ENCODE peak calls at places on chromosomes 7 and 10, in six cellular contexts. P is right lobe of liver; R is CD8-positive, alpha-beta T cell; O is astrocyte; L is heart right ventricle; X is brain microvascular endothelial cell. Y is an unnamed sample.

GRCh38 chr7:30800785-30801252 is 29.6 kb downstream of the MINDY4 start:
- DNase-seq in X (peak; percentile 78), R (no peak), P (peak; percentile 60), O (peak; percentile 47), L (peak; percentile 70), Y (peak; percentile 52)

GRCh38 chr7:154842608-154843007 is 160.3 kb downstream of the PAXIP1 start:
- DNase-seq in O (peak; percentile 8), P (no peak), X (no peak), L (no peak), R (no peak), Y (no peak)

GRCh38 chr10:6173203-6173602 is 29.5 kb upstream of the PFKFB3 start:
- DNase-seq in O (no peak), L (no peak), P (no peak), R (peak; percentile 67), X (no peak), Y (no peak)

GRCh38 chr7:37052673-37053072 is 328.4 kb upstream of the AOAH start:
- DNase-seq in P (no peak), O (peak; percentile 5), X (peak; percentile 47), L (peak; percentile 14), R (peak; percentile 23), Y (peak; percentile 32)

GRCh38 chr10:75283150-75284096 is 47.7 kb upstream of the COMTD1 start:
- DNase-seq in R (no peak), L (no peak), O (peak; percentile 84), X (no peak), P (peak; percentile 34), Y (no peak)

GRCh38 chr10:123502983-123503382 is 163.2 kb upstream of the GPR26 start:
- DNase-seq in L (no peak), O (no peak), P (no peak), X (no peak), R (no peak), Y (peak; percentile 14)

GRCh38 chr10:78776746-78777145 is 292.0 kb upstream of the ZMIZ1 start:
- DNase-seq in P (no peak), O (no peak), X (no peak), L (no peak), R (no peak), Y (no peak)

GRCh38 chr7:73509463-73509862 is 12.6 kb downstream of the BAZ1B start:
- DNase-seq in R (no peak), L (no peak), O (no peak), X (no peak), P (no peak), Y (no peak)

GRCh38 chr7:1368150-1368681 is 91.1 kb downstream of the MICALL2 start:
- DNase-seq in R (no peak), P (no peak), L (no peak), O (no peak), X (no peak), Y (no peak)

GRCh38 chr10:100727808-100728207 is 17.6 kb upstream of the PAX2 start:
- DNase-seq in L (no peak), X (no peak), P (no peak), R (no peak), O (no peak), Y (no peak)

GRCh38 chr10:100730739-100731602 is 14.4 kb upstream of the PAX2 start:
- DNase-seq in L (no peak), R (peak; percentile 16), O (no peak), X (peak; percentile 31), P (no peak), Y (peak; percentile 56)

GRCh38 chr10:100729877-100730738 is 15.3 kb upstream of the PAX2 start:
- DNase-seq in P (no peak), O (no peak), R (no peak), X (no peak), L (no peak), Y (no peak)

GRCh38 chr10:100731603-100732596 is 13.5 kb upstream of the PAX2 start:
- DNase-seq in O (no peak), L (no peak), R (no peak), P (no peak), X (no peak), Y (no peak)

GRCh38 chr10:100728928-100729876 is 16.2 kb upstream of the PAX2 start:
- DNase-seq in P (no peak), X (no peak), O (no peak), L (no peak), R (no peak), Y (no peak)
- TF ChIP-seq CTCF in P (peak; percentile 7), X (peak; percentile 63), O (peak; percentile 14), L (peak; percentile 32), R (no peak), Y (peak; percentile 3)

DNA sequence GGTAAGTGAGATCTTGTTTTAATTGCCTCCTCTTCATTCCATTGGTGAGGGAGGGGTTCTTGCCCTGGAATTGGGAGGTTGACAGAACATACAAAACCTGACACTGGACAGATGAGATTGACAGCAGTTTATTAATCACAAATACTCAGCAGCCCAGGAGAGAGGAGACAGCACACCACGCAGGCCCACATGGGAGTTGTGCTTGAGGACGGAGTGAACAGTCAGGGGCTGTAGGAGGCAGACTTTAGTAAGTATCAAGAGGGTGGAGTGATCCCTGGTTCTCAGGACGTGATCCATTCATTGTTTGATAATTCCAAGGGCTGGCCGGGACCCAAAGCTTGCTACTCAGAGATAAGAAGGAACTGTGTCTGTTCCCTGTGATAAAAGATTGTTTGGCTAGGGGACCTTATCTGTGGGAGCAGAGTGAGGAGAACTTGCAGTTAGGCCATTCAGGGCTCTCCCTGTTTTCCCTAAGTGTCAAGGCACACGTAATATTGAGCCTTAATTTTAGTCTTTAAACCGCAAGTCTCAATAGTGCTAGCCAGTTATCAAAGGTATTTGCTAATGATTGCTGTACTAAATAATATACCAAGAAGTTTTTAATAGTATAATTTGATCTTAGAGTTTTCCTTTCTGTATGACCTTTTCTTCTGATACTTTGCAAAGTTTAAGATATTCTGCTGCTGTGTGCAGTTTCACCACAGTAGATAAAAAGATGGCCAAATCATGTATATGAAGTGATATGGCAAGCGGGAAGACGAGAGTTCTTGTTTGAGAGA is 14.5 kb downstream of the CAPZA2 start:
- DNase-seq in X (peak; percentile 67), L (peak; percentile 87), R (no peak), P (peak; percentile 60), O (peak; percentile 27), Y (no peak)
- H3K36me3 ChIP-seq in X (no peaks in the 10 kb centered on the region), L (no peaks in the 10 kb centered on the region), R (no peaks in the 10 kb centered on the region), P (no peaks in the 10 kb centered on the region), O (no peaks in the 10 kb centered on the region), Y (peaks cover 4% of the 10 kb centered on the region)

DNA sequence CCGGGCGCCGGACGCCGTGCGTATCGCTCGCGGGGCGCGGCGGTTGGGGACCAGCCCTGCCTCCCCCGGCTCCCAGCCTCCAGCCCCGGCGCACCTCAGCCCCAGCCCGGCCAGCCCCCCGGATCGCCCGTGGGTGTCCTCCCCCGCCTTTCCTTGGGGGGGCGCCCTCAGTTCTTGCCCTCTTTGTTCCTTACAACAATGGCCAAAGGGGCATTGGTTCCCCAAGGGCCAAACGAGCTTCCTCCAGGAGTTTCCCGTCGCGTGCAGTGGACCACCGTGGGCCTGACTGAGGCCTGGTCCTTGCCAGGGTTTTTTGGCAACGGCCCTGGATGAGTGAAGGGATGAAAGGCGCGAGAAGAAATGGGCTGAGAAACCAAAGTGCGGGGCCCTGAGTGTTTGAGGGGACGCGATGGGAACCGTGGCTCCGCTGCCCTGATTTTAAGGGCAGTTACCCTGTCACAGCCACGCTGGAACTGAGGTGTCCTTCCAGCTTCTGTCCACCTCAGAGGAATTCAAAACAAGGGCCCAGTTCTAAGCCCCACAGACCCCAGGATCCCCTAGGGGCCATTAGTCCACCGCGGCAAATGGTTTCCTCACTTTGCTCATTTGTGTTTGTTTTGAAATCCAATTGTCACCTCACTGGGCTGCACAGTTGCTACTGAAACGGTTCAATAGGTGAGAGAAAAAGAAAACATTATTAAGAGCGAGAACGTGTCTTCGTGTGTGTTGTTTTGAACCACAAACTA is 1.4 kb downstream of the MACROH2A2 start:
- DNase-seq in P (peak; percentile 55), O (no peak), R (no peak), X (no peak), L (peak; percentile 9), Y (no peak)
- TF ChIP-seq CTCF in P (peak; percentile 13), O (no peak), R (no peak), X (peak; percentile 50), L (peak; percentile 20), Y (no peak)

DNA sequence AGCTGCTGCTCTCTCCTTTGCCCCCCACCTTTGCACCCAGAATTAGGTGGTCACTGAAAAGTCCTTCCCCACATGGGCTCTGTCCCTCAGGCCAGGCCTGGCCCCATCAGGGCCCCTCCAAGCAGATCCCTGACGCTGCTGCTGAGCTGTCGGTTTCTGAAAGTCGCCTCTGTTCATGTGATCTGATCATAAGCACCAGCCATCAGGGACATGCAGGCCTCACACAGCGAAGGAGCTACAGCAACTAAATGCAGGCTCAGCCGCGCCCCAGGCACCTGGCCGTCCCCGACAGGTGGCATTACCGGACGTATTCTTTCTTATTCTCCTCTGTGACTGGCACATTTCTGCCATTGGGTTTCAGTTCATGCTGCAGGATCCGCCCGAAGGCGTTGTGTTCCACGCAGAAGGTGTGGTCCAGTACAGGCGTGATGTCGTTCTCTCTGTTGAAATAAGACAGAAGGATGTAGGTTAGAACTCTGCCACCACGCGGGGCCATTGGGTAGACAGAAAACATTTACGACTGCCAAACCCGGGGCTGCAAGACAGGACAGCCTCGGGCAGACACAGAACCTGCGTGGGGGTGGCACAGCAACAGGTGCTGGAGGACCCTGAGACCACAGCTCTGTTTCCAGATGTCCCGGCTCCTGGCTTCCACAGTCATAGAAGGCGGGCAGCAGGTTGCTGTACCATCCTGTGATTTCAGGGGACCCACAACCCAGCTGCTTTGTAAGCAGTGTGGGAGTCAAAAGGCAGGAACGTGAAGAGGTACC is 105.6 kb downstream of the SMURF1 start:
- DNase-seq in X (no peak), P (no peak), R (no peak), O (no peak), L (no peak), Y (no peak)
- H3K36me3 ChIP-seq in X (peaks cover 71% of the 10 kb centered on the region), P (peaks cover 7% of the 10 kb centered on the region), R (peaks cover 53% of the 10 kb centered on the region), O (peaks cover 55% of the 10 kb centered on the region), L (peaks cover 7% of the 10 kb centered on the region), Y (no peaks in the 10 kb centered on the region)

GRCh38 chr7:13279854-13280435 is 592.5 kb downstream of the ARL4A start:
- DNase-seq in L (no peak), X (no peak), O (no peak), R (no peak), P (no peak), Y (peak; percentile 57)
- TF ChIP-seq CTCF in L (peak; percentile 52), X (no peak), O (peak; percentile 20), R (peak; percentile 56), P (peak; percentile 47), Y (peak; percentile 44)

Y was measured in MM.1S.